ENCODE peak calls at places on chromosomes 16 and 17, in four cellular contexts. One of them, this sample, is unnamed.
A peak's percentile ranks its signal among the peaks of the same experiment; 100 is the strongest.

GRCh38 chr17:29154516-29155234 is 25.5 kb downstream of the MYO18A start:
- DNase-seq in H4: no peak
- DNase-seq in glutamatergic neuron: no peak
- DNase-seq in stimulated activated CD4-positive, alpha-beta T cell treated with anti-CD3 and anti-CD28 coated beads, Interleukin-2, amount 100 ng/mL, for 24 hours: no peak
- DNase-seq in this sample: no peak

GRCh38 chr17:9146064-9146463 is 124.8 kb downstream of the NTN1 start:
- DNase-seq in H4: no peak
- DNase-seq in glutamatergic neuron: no peak
- DNase-seq in stimulated activated CD4-positive, alpha-beta T cell treated with anti-CD3 and anti-CD28 coated beads, Interleukin-2, amount 100 ng/mL, for 24 hours: no peak
- DNase-seq in this sample: no peak

GRCh38 chr17:60079401-60079861 is 710 bp upstream of the HEATR6 start:
- DNase-seq in H4: peak; percentile 33
- DNase-seq in glutamatergic neuron: no peak
- DNase-seq in stimulated activated CD4-positive, alpha-beta T cell treated with anti-CD3 and anti-CD28 coated beads, Interleukin-2, amount 100 ng/mL, for 24 hours: no peak
- DNase-seq in this sample: peak; percentile 71

GRCh38 chr17:64718058-64718457 is 56.0 kb upstream of the SMURF2 start:
- DNase-seq in H4: no peak
- DNase-seq in glutamatergic neuron: no peak
- DNase-seq in stimulated activated CD4-positive, alpha-beta T cell treated with anti-CD3 and anti-CD28 coated beads, Interleukin-2, amount 100 ng/mL, for 24 hours: no peak
- DNase-seq in this sample: no peak

GRCh38 chr17:28395426-28395825 is 10.6 kb downstream of the SLC46A1 start:
- DNase-seq in H4: no peak
- DNase-seq in glutamatergic neuron: no peak
- DNase-seq in stimulated activated CD4-positive, alpha-beta T cell treated with anti-CD3 and anti-CD28 coated beads, Interleukin-2, amount 100 ng/mL, for 24 hours: no peak
- DNase-seq in this sample: no peak

GRCh38 chr17:9763643-9764042 is 27.7 kb downstream of the DHRS7C start:
- DNase-seq in H4: no peak
- DNase-seq in glutamatergic neuron: no peak
- DNase-seq in stimulated activated CD4-positive, alpha-beta T cell treated with anti-CD3 and anti-CD28 coated beads, Interleukin-2, amount 100 ng/mL, for 24 hours: no peak
- DNase-seq in this sample: no peak

GRCh38 chr17:39177256-39177655 is 11.3 kb upstream of the ARL5C start:
- DNase-seq in H4: no peak
- DNase-seq in glutamatergic neuron: no peak
- DNase-seq in stimulated activated CD4-positive, alpha-beta T cell treated with anti-CD3 and anti-CD28 coated beads, Interleukin-2, amount 100 ng/mL, for 24 hours: no peak
- DNase-seq in this sample: no peak

GRCh38 chr16:11128211-11129123 is 127.5 kb downstream of the SOCS1 start:
- DNase-seq in H4: peak; percentile 45
- DNase-seq in glutamatergic neuron: no peak
- DNase-seq in stimulated activated CD4-positive, alpha-beta T cell treated with anti-CD3 and anti-CD28 coated beads, Interleukin-2, amount 100 ng/mL, for 24 hours: no peak
- DNase-seq in this sample: no peak

GRCh38 chr17:7064248-7064647 is 15.8 kb downstream of the CLEC10A start:
- DNase-seq in H4: peak; percentile 38
- DNase-seq in glutamatergic neuron: no peak
- DNase-seq in stimulated activated CD4-positive, alpha-beta T cell treated with anti-CD3 and anti-CD28 coated beads, Interleukin-2, amount 100 ng/mL, for 24 hours: no peak
- DNase-seq in this sample: no peak

GRCh38 chr17:78873519-78874340 is 29.3 kb downstream of the CEP295NL start:
- DNase-seq in H4: peak; percentile 82
- DNase-seq in glutamatergic neuron: no peak
- DNase-seq in stimulated activated CD4-positive, alpha-beta T cell treated with anti-CD3 and anti-CD28 coated beads, Interleukin-2, amount 100 ng/mL, for 24 hours: no peak
- DNase-seq in this sample: no peak

GRCh38 chr17:61717352-61717751 is 126.3 kb upstream of the NACA2 start:
- DNase-seq in H4: no peak
- DNase-seq in glutamatergic neuron: no peak
- DNase-seq in stimulated activated CD4-positive, alpha-beta T cell treated with anti-CD3 and anti-CD28 coated beads, Interleukin-2, amount 100 ng/mL, for 24 hours: no peak
- DNase-seq in this sample: no peak

GRCh38 chr17:75664099-75664549 is 2.8 kb downstream of the RECQL5 start:
- DNase-seq in H4: no peak
- DNase-seq in glutamatergic neuron: no peak
- DNase-seq in stimulated activated CD4-positive, alpha-beta T cell treated with anti-CD3 and anti-CD28 coated beads, Interleukin-2, amount 100 ng/mL, for 24 hours: no peak
- DNase-seq in this sample: no peak